ENCODE peak calls at places on chromosomes 5 and 9, in four cellular contexts. One of them, this sample, is unnamed.
A peak's percentile ranks its signal among the peaks of the same experiment; 100 is the strongest.

GRCh38 chr9:127133739-127134167 is 11.3 kb upstream of the ANGPTL2 start:
- DNase-seq in neuronal stem cell: no peak
- DNase-seq in H9: peak; percentile 47
- DNase-seq in H1: no peak
- DNase-seq in this sample: peak; percentile 91

GRCh38 chr9:7592321-7593319 is 207.0 kb downstream of the DMAC1 start:
- DNase-seq in neuronal stem cell: no peak
- DNase-seq in H9: peak; percentile 36
- DNase-seq in H1: no peak
- DNase-seq in this sample: no peak

GRCh38 chr5:72005676-72006075 is 101.6 kb upstream of the MAP1B start:
- DNase-seq in neuronal stem cell: no peak
- DNase-seq in H9: no peak
- DNase-seq in H1: no peak
- DNase-seq in this sample: no peak

GRCh38 chr9:127535396-127535795 is 76.7 kb upstream of the STXBP1 start:
- DNase-seq in neuronal stem cell: no peak
- DNase-seq in H9: no peak
- DNase-seq in H1: no peak
- DNase-seq in this sample: no peak

GRCh38 chr5:89276566-89277305 is 393.8 kb upstream of the MEF2C start:
- DNase-seq in neuronal stem cell: no peak
- DNase-seq in H9: no peak
- DNase-seq in H1: no peak
- DNase-seq in this sample: peak; percentile 74

GRCh38 chr9:87595605-87596004 is 97.9 kb downstream of the DAPK1 start:
- DNase-seq in neuronal stem cell: peak; percentile 44
- DNase-seq in H9: peak; percentile 56
- DNase-seq in H1: no peak
- DNase-seq in this sample: no peak

GRCh38 chr9:7780261-7780988 is 19.2 kb downstream of the DMAC1 start:
- DNase-seq in neuronal stem cell: peak; percentile 14
- DNase-seq in H9: no peak
- DNase-seq in H1: no peak
- DNase-seq in this sample: peak; percentile 73

GRCh38 chr5:126531543-126532120 is 63.4 kb downstream of the ALDH7A1 start:
- DNase-seq in neuronal stem cell: no peak
- DNase-seq in H9: no peak
- DNase-seq in H1: peak; percentile 29
- DNase-seq in this sample: peak; percentile 62

GRCh38 chr9:112056986-112057385 is 118.1 kb downstream of the SUSD1 start:
- DNase-seq in neuronal stem cell: no peak
- DNase-seq in H9: no peak
- DNase-seq in H1: no peak
- DNase-seq in this sample: no peak

GRCh38 chr9:94603259-94603776 is 9.7 kb upstream of the FBP2 start:
- DNase-seq in neuronal stem cell: peak; percentile 75
- DNase-seq in H9: peak; percentile 91
- DNase-seq in H1: peak; percentile 95
- DNase-seq in this sample: peak; percentile 61

GRCh38 chr5:87254035-87254434 is 13.6 kb upstream of the RASA1 start:
- DNase-seq in neuronal stem cell: no peak
- DNase-seq in H9: no peak
- DNase-seq in H1: no peak
- DNase-seq in this sample: no peak

GRCh38 chr5:168947212-168947868 is 353.6 kb downstream of the SLIT3 start:
- DNase-seq in neuronal stem cell: peak; percentile 52
- DNase-seq in H9: peak; percentile 82
- DNase-seq in H1: peak; percentile 88
- DNase-seq in this sample: peak; percentile 13

GRCh38 chr9:127264462-127265040 is at the start of gene GARNL3:
- DNase-seq in neuronal stem cell: no peak
- DNase-seq in H9: no peak
- DNase-seq in H1: no peak
- DNase-seq in this sample: no peak

GRCh38 chr9:27367175-27367798 is 70.3 kb upstream of the EQTN start:
- DNase-seq in neuronal stem cell: no peak
- DNase-seq in H9: no peak
- DNase-seq in H1: no peak
- DNase-seq in this sample: no peak

GRCh38 chr9:133103183-133103986 is 17.7 kb downstream of the RALGDS start:
- DNase-seq in neuronal stem cell: peak; percentile 62
- DNase-seq in H9: peak; percentile 59
- DNase-seq in H1: peak; percentile 93
- DNase-seq in this sample: peak; percentile 19

GRCh38 chr5:132025403-132025971 is 14.0 kb upstream of the ACSL6 start:
- DNase-seq in neuronal stem cell: no peak
- DNase-seq in H9: no peak
- DNase-seq in H1: no peak
- DNase-seq in this sample: no peak

GRCh38 chr5:147939431-147940114 is 33.2 kb upstream of the C5orf46 start:
- DNase-seq in neuronal stem cell: no peak
- DNase-seq in H9: no peak
- DNase-seq in H1: no peak
- DNase-seq in this sample: no peak

GRCh38 chr9:113620377-113621161 is 157.0 kb downstream of the RGS3 start:
- DNase-seq in neuronal stem cell: peak; percentile 43
- DNase-seq in H9: peak; percentile 81
- DNase-seq in H1: peak; percentile 50
- DNase-seq in this sample: peak; percentile 93

GRCh38 chr9:68739631-68740174 is 34.7 kb downstream of the PIP5K1B start:
- DNase-seq in neuronal stem cell: no peak
- DNase-seq in H9: no peak
- DNase-seq in H1: no peak
- DNase-seq in this sample: no peak

GRCh38 chr9:68704804-68705635 is at the start of gene PIP5K1B:
- DNase-seq in neuronal stem cell: peak; percentile 71
- DNase-seq in H9: peak; percentile 81
- DNase-seq in H1: peak; percentile 82
- DNase-seq in this sample: peak; percentile 29

GRCh38 chr5:151923865-151924264 is 786 bp downstream of the GLRA1 start:
- DNase-seq in neuronal stem cell: peak; percentile 40
- DNase-seq in H9: peak; percentile 59
- DNase-seq in H1: peak; percentile 63
- DNase-seq in this sample: no peak

GRCh38 chr5:153276151-153276550 is 214.3 kb upstream of the GRIA1 start:
- DNase-seq in neuronal stem cell: peak; percentile 74
- DNase-seq in H9: peak; percentile 44
- DNase-seq in H1: peak; percentile 76
- DNase-seq in this sample: no peak

GRCh38 chr9:81031422-81032029 is 657.8 kb downstream of the TLE1 start:
- DNase-seq in neuronal stem cell: no peak
- DNase-seq in H9: no peak
- DNase-seq in H1: no peak
- DNase-seq in this sample: peak; percentile 15

GRCh38 chr5:44568519-44568918 is 179.3 kb upstream of the FGF10 start:
- DNase-seq in neuronal stem cell: no peak
- DNase-seq in H9: no peak
- DNase-seq in H1: no peak
- DNase-seq in this sample: no peak

GRCh38 chr9:136405481-136405880 is 4.9 kb downstream of the ENTR1 start:
- DNase-seq in neuronal stem cell: no peak
- DNase-seq in H9: no peak
- DNase-seq in H1: no peak
- DNase-seq in this sample: no peak

GRCh38 chr9:109639666-109640231 is 140.2 kb upstream of the PALM2AKAP2 start:
- DNase-seq in neuronal stem cell: no peak
- DNase-seq in H9: no peak
- DNase-seq in H1: no peak
- DNase-seq in this sample: no peak

GRCh38 chr9:93064392-93065124 is 6.1 kb downstream of the SUSD3 start:
- DNase-seq in neuronal stem cell: no peak
- DNase-seq in H9: no peak
- DNase-seq in H1: no peak
- DNase-seq in this sample: no peak

GRCh38 chr5:2755371-2755715 is 3.9 kb upstream of the IRX2 start:
- DNase-seq in neuronal stem cell: no peak
- DNase-seq in H9: no peak
- DNase-seq in H1: no peak
- DNase-seq in this sample: no peak

GRCh38 chr5:96655506-96655905 is 6.7 kb upstream of the CAST start:
- DNase-seq in neuronal stem cell: no peak
- DNase-seq in H9: no peak
- DNase-seq in H1: no peak
- DNase-seq in this sample: peak; percentile 42

GRCh38 chr5:65199988-65200668 is 281.6 kb downstream of the ADAMTS6 start:
- DNase-seq in neuronal stem cell: no peak
- DNase-seq in H9: no peak
- DNase-seq in H1: no peak
- DNase-seq in this sample: peak; percentile 83

GRCh38 chr5:14266686-14267085 is 123.5 kb downstream of the TRIO start:
- DNase-seq in neuronal stem cell: no peak
- DNase-seq in H9: no peak
- DNase-seq in H1: no peak
- DNase-seq in this sample: no peak

GRCh38 chr5:14267166-14267838 is 124.2 kb downstream of the TRIO start:
- DNase-seq in neuronal stem cell: no peak
- DNase-seq in H9: no peak
- DNase-seq in H1: no peak
- DNase-seq in this sample: no peak

GRCh38 chr5:14264605-14265316 is 121.6 kb downstream of the TRIO start:
- DNase-seq in neuronal stem cell: peak; percentile 81
- DNase-seq in H9: peak; percentile 94
- DNase-seq in H1: peak; percentile 93
- DNase-seq in this sample: peak; percentile 94

GRCh38 chr5:14265574-14265973 is 122.4 kb downstream of the TRIO start:
- DNase-seq in neuronal stem cell: no peak
- DNase-seq in H9: no peak
- DNase-seq in H1: no peak
- DNase-seq in this sample: peak; percentile 95

DNA sequence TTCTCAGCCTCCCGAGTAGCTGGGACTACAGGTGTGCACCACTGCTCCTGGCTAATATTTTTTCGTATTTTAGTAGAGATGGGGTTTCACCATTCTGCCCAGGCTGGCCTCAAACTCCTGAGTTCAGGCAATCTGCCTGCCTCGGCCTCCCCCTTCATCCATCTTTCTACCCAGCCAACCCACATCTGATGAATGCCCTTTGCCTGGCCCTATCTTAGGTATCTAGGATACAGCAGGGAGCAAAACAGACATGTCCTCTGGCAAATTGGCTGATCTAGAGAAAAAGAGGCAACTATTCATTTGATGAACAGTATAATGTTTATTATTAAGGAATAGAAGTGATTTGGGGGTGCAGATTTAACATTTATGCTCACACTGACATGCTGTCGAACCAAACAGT is 123.0 kb downstream of the TRIO start:
- DNase-seq in neuronal stem cell: no peak
- DNase-seq in H9: no peak
- DNase-seq in H1: no peak
- DNase-seq in this sample: no peak
- H3K14ac ChIP-seq in neuronal stem cell: no peak overlapping the region
- H3K14ac ChIP-seq in H9: no peak overlapping the region
- H3K14ac ChIP-seq in H1: no peak overlapping the region
- H3K14ac ChIP-seq in this sample: peak overlapping the region; percentile 97

GRCh38 chr5:43016217-43016779 is 23.8 kb downstream of the ANXA2R start:
- DNase-seq in neuronal stem cell: no peak
- DNase-seq in H9: peak; percentile 35
- DNase-seq in H1: no peak
- DNase-seq in this sample: no peak
- H4K91ac ChIP-seq in neuronal stem cell: no peak overlapping the region
- H4K91ac ChIP-seq in H9: no peak overlapping the region
- H4K91ac ChIP-seq in H1: no peak overlapping the region
- H4K91ac ChIP-seq in this sample: peak overlapping the region; percentile 19

DNA sequence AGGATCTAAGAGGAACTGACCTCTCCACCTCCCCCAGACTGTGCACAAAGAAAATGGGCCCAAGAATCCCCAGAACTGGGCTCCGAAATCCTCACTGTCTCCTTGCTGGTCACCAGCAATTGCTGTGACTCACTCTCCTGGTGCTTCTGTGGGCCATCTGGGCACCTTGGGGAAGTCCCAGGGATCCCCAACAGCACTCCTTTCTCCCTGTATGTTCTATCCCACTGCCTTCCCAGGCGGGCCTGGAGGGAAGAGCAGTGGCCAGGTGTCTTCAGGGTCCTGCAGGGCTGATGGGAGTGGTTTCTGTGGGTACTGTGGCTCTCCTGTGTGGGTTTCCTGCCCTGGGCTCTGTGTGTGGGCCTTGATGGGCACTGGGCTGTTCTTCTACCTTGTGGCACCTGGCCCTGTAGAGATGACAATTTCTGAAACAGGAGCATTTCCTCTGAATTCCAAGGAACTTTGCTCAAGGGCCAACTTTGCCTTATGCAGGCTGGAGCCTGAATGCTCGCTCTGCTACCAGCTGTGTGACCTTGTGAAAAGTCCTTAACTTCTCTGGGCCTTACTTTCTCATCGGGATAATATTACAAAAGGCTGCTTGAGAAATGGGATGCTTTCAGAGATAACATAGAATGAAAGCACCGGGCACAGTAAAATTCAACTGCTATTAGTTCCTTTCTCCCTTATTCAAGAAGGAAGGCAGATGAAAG is 58.6 kb downstream of the GADD45G start:
- DNase-seq in neuronal stem cell: no peak
- DNase-seq in H9: no peak
- DNase-seq in H1: no peak
- DNase-seq in this sample: no peak
- H3K14ac ChIP-seq in neuronal stem cell: no peak overlapping the region
- H3K14ac ChIP-seq in H9: no peak overlapping the region
- H3K14ac ChIP-seq in H1: no peak overlapping the region
- H3K14ac ChIP-seq in this sample: no peak overlapping the region

DNA sequence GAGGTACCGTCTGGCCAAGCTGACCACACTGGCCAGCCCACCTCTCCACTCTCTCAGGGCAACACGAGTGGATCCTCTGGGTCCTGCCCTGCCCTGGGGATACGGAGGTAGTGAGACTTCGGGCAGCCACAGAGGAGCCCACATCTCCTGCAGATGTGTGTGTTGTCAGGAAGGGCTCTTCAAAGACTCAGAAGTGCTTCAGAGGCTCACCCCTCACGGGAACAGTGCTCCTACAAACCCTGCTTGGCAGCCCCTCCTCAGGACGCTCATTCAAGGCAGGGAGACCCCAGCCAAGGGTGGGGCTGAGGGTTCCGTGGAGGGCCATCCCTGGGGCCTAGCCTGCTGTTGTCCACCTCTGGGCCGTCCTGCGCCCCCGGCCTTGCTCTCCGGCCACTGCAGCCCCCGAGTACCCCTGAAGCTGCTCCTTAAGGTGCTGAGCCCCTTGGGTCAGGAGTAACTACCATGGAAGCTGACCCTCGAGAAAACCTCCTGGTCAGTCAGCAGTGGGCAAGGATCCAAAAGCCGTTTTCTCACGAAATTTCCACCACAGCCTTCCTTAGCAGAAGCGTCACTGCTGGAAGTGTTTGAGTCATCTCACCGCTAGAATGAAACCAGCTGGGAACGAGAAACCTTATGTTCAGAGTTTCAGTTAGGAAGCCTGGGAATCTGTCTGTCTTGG is 23.2 kb upstream of the LRRC14B start:
- DNase-seq in neuronal stem cell: no peak
- DNase-seq in H9: peak; percentile 12
- DNase-seq in H1: no peak
- DNase-seq in this sample: peak; percentile 99
- H4K91ac ChIP-seq in neuronal stem cell: no peak overlapping the region
- H4K91ac ChIP-seq in H9: no peak overlapping the region
- H4K91ac ChIP-seq in H1: no peak overlapping the region
- H4K91ac ChIP-seq in this sample: peak overlapping the region; percentile 95